ENCODE peak calls at places on chromosome 19, in seven cellular contexts. One of them, this sample, is unnamed.

GRCh38 chr19:10604460-10604980 is 17.4 kb upstream of the AP1M2 start:
- DNase-seq in GM23338: no peak
- DNase-seq in endothelial cell of umbilical vein: peak
- DNase-seq in naive thymus-derived CD4-positive, alpha-beta T cell: no peak
- DNase-seq in lower lobe of right lung: peak
- DNase-seq in endodermal cell: no peak
- DNase-seq in heart left ventricle: peak
- DNase-seq in this sample: no peak

GRCh38 chr19:3658004-3658822 is 31.6 kb upstream of the CACTIN start:
- DNase-seq in naive thymus-derived CD4-positive, alpha-beta T cell: no peak
- DNase-seq in heart left ventricle: peak
- DNase-seq in GM23338: no peak
- DNase-seq in endothelial cell of umbilical vein: no peak
- DNase-seq in endodermal cell: no peak
- DNase-seq in lower lobe of right lung: no peak
- DNase-seq in this sample: no peak

GRCh38 chr19:34118879-34119748 is 53.2 kb upstream of the LSM14A start:
- DNase-seq in naive thymus-derived CD4-positive, alpha-beta T cell: peak
- DNase-seq in GM23338: no peak
- DNase-seq in endodermal cell: no peak
- DNase-seq in endothelial cell of umbilical vein: no peak
- DNase-seq in lower lobe of right lung: no peak
- DNase-seq in heart left ventricle: no peak
- DNase-seq in this sample: no peak

GRCh38 chr19:49421039-49421877 is 2.0 kb downstream of the PTH2 start:
- DNase-seq in heart left ventricle: peak
- DNase-seq in lower lobe of right lung: peak
- DNase-seq in endodermal cell: peak
- DNase-seq in GM23338: peak
- DNase-seq in naive thymus-derived CD4-positive, alpha-beta T cell: no peak
- DNase-seq in endothelial cell of umbilical vein: peak
- DNase-seq in this sample: peak

GRCh38 chr19:10508707-10509106 is 5.6 kb upstream of the KEAP1 start:
- DNase-seq in endothelial cell of umbilical vein: no peak
- DNase-seq in endodermal cell: no peak
- DNase-seq in lower lobe of right lung: no peak
- DNase-seq in naive thymus-derived CD4-positive, alpha-beta T cell: no peak
- DNase-seq in GM23338: no peak
- DNase-seq in heart left ventricle: no peak
- DNase-seq in this sample: no peak

GRCh38 chr19:28319208-28319607 is 893.7 kb downstream of the UQCRFS1 start:
- DNase-seq in endothelial cell of umbilical vein: no peak
- DNase-seq in naive thymus-derived CD4-positive, alpha-beta T cell: no peak
- DNase-seq in heart left ventricle: no peak
- DNase-seq in endodermal cell: no peak
- DNase-seq in lower lobe of right lung: no peak
- DNase-seq in GM23338: no peak
- DNase-seq in this sample: no peak

GRCh38 chr19:53511933-53512374 is 26.0 kb upstream of the ZNF331 start:
- DNase-seq in endothelial cell of umbilical vein: peak
- DNase-seq in heart left ventricle: peak
- DNase-seq in GM23338: peak
- DNase-seq in endodermal cell: peak
- DNase-seq in lower lobe of right lung: peak
- DNase-seq in naive thymus-derived CD4-positive, alpha-beta T cell: peak
- DNase-seq in this sample: no peak

GRCh38 chr19:43524922-43525835 is 1.8 kb downstream of the ETHE1 start:
- DNase-seq in endothelial cell of umbilical vein: peak
- DNase-seq in naive thymus-derived CD4-positive, alpha-beta T cell: peak
- DNase-seq in heart left ventricle: peak
- DNase-seq in endodermal cell: peak
- DNase-seq in lower lobe of right lung: peak
- DNase-seq in GM23338: peak
- DNase-seq in this sample: peak

GRCh38 chr19:41352609-41353465 is 885 bp downstream of the TGFB1 start:
- DNase-seq in naive thymus-derived CD4-positive, alpha-beta T cell: peak
- DNase-seq in endothelial cell of umbilical vein: peak
- DNase-seq in lower lobe of right lung: peak
- DNase-seq in GM23338: peak
- DNase-seq in endodermal cell: peak
- DNase-seq in heart left ventricle: peak
- DNase-seq in this sample: peak

DNA sequence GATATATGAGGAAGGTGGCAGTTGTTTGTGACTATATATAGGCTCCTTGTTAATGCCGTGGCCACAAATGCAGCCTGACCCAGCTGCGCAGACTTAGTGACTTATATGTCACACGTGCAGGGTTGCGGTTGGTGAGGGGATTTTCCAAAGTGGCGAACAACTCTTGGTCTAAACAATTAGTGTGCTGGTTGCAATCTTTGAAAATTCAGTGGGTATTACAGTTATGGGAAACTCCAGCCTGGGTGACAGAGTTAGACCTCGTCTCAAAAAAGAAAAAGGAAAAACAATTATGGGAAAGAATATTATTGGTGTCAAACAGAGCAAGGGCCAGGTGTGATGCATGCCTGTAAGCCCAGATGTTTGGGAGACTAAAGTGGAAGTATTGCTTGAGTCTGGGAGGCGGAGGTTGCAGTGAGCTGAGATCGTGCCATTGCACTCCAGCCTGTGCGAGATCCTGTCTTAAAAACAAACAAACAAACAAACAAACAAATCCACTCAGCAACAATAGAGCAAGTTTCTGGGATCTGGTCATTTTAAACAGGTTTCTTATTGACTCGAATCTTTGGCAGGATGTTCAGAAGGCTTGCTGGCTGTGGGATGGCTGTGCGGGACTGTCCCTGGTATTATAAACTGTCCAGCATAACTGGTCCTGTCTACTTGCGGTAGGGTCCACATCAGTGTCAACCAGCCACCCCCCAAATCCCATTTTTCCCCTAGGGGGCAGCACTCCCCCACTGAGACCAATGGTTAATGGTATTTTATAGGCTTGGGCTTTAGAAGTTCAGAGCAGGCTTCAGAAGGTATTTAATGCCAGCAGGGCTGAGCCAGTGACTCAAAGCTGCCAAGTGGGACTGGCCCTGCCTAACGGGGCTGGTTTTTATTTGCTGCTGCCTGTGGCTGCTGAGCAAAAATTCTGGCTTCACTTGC is 15.4 kb downstream of the RELB start:
- DNase-seq in lower lobe of right lung: no peak
- DNase-seq in naive thymus-derived CD4-positive, alpha-beta T cell: peak
- DNase-seq in heart left ventricle: peak
- DNase-seq in GM23338: peak
- DNase-seq in endodermal cell: peak
- DNase-seq in endothelial cell of umbilical vein: peak
- DNase-seq in this sample: peak
- H3K27ac ChIP-seq in lower lobe of right lung: no peak
- H3K27ac ChIP-seq in naive thymus-derived CD4-positive, alpha-beta T cell: peak
- H3K27ac ChIP-seq in heart left ventricle: no peak
- H3K27ac ChIP-seq in GM23338: no peak
- H3K27ac ChIP-seq in endodermal cell: no peak
- H3K27ac ChIP-seq in endothelial cell of umbilical vein: no peak
- H3K27ac ChIP-seq in this sample: peak

DNA sequence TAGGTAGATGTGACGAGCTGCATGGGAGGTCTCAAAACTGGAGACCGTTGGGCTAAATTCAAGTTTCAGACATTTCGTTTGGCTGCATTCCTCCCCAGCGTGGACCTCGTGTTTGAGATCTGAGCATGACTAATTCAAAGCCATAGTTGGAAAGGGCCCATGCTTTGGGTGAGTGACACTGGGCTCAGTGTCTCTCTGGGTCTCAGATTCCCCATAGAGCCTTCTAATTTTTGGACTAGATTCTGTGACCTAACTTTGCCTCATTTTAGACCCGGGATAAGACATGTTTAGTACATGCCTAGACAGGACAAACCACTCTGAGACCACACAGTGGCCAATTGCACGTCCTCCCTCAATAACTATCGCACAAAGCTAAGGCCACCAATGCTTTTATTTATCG is 16.6 kb downstream of the CKM start:
- DNase-seq in naive thymus-derived CD4-positive, alpha-beta T cell: no peak
- DNase-seq in GM23338: no peak
- DNase-seq in endothelial cell of umbilical vein: no peak
- DNase-seq in lower lobe of right lung: no peak
- DNase-seq in heart left ventricle: no peak
- DNase-seq in endodermal cell: no peak
- DNase-seq in this sample: no peak
- H3K27ac ChIP-seq in naive thymus-derived CD4-positive, alpha-beta T cell: no peak
- H3K27ac ChIP-seq in GM23338: no peak
- H3K27ac ChIP-seq in endothelial cell of umbilical vein: no peak
- H3K27ac ChIP-seq in lower lobe of right lung: no peak
- H3K27ac ChIP-seq in heart left ventricle: no peak
- H3K27ac ChIP-seq in endodermal cell: no peak
- H3K27ac ChIP-seq in this sample: no peak

GRCh38 chr19:37078717-37079032 is 442 bp downstream of the ZNF420 start:
- DNase-seq in endodermal cell: no peak
- DNase-seq in endothelial cell of umbilical vein: no peak
- DNase-seq in lower lobe of right lung: no peak
- DNase-seq in naive thymus-derived CD4-positive, alpha-beta T cell: no peak
- DNase-seq in heart left ventricle: no peak
- DNase-seq in GM23338: no peak
- DNase-seq in this sample: no peak
- H3K27ac ChIP-seq in endodermal cell: no peak
- H3K27ac ChIP-seq in endothelial cell of umbilical vein: peak
- H3K27ac ChIP-seq in lower lobe of right lung: peak
- H3K27ac ChIP-seq in naive thymus-derived CD4-positive, alpha-beta T cell: peak
- H3K27ac ChIP-seq in heart left ventricle: peak
- H3K27ac ChIP-seq in GM23338: no peak
- H3K27ac ChIP-seq in this sample: peak

GRCh38 chr19:4704317-4704673 is 19.3 kb downstream of the DPP9 start:
- DNase-seq in GM23338: no peak
- DNase-seq in lower lobe of right lung: peak
- DNase-seq in naive thymus-derived CD4-positive, alpha-beta T cell: no peak
- DNase-seq in endodermal cell: no peak
- DNase-seq in heart left ventricle: peak
- DNase-seq in endothelial cell of umbilical vein: no peak
- DNase-seq in this sample: no peak

GRCh38 chr19:4702764-4703163 is 20.9 kb downstream of the DPP9 start:
- DNase-seq in GM23338: no peak
- DNase-seq in naive thymus-derived CD4-positive, alpha-beta T cell: no peak
- DNase-seq in heart left ventricle: peak
- DNase-seq in endothelial cell of umbilical vein: no peak
- DNase-seq in endodermal cell: no peak
- DNase-seq in lower lobe of right lung: no peak
- DNase-seq in this sample: no peak

GRCh38 chr19:4705413-4706131 is 18.1 kb downstream of the DPP9 start:
- DNase-seq in lower lobe of right lung: no peak
- DNase-seq in heart left ventricle: peak
- DNase-seq in naive thymus-derived CD4-positive, alpha-beta T cell: no peak
- DNase-seq in endodermal cell: no peak
- DNase-seq in GM23338: no peak
- DNase-seq in endothelial cell of umbilical vein: no peak
- DNase-seq in this sample: no peak

GRCh38 chr19:4701557-4701956 is 22.1 kb downstream of the DPP9 start:
- DNase-seq in heart left ventricle: no peak
- DNase-seq in lower lobe of right lung: no peak
- DNase-seq in endodermal cell: no peak
- DNase-seq in endothelial cell of umbilical vein: no peak
- DNase-seq in GM23338: no peak
- DNase-seq in naive thymus-derived CD4-positive, alpha-beta T cell: no peak
- DNase-seq in this sample: no peak

DNA sequence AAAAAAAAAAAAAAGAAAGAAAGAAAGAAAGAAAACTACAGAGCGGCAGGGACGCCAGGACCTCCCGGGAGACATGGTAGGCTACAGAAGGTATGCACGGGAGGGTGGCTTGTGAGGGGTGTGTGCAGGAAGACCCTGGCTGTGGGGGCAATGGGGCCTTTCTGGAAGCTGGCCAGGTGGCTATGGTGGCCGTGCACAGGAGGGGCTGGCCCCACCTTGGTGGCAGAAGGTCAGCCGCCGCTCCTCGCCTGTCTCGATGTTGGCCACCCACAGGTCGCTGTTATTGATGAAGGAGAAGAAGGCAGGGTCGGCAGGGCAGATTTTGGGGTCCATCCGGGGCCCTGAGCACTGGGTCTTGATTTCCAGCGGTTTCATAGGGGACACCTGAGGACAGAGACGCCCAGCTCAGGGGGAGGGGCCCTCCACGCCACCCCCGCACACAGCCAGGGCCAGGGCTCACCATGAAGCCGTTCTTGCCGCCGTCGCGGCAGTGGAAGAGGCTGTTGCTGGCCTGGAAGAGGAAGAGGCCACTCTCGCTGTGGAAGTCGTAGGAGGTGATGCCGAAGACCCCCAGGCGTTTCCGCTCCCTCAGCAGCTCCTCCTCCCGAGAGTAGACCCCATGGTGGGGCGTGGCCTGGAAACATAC is 19.8 kb downstream of the DPP9 start:
- DNase-seq in endodermal cell: no peak
- DNase-seq in endothelial cell of umbilical vein: no peak
- DNase-seq in lower lobe of right lung: no peak
- DNase-seq in GM23338: no peak
- DNase-seq in naive thymus-derived CD4-positive, alpha-beta T cell: no peak
- DNase-seq in heart left ventricle: peak
- DNase-seq in this sample: no peak
- H3K27ac ChIP-seq in endodermal cell: no peak
- H3K27ac ChIP-seq in endothelial cell of umbilical vein: no peak
- H3K27ac ChIP-seq in lower lobe of right lung: peak
- H3K27ac ChIP-seq in GM23338: no peak
- H3K27ac ChIP-seq in naive thymus-derived CD4-positive, alpha-beta T cell: no peak
- H3K27ac ChIP-seq in heart left ventricle: peak
- H3K27ac ChIP-seq in this sample: no peak

GRCh38 chr19:6767357-6768235 is at the start of gene SH2D3A:
- DNase-seq in naive thymus-derived CD4-positive, alpha-beta T cell: peak
- DNase-seq in endodermal cell: peak
- DNase-seq in lower lobe of right lung: peak
- DNase-seq in heart left ventricle: peak
- DNase-seq in GM23338: peak
- DNase-seq in endothelial cell of umbilical vein: peak
- DNase-seq in this sample: peak

GRCh38 chr19:6767081-6767356 is 216 bp downstream of the SH2D3A start:
- DNase-seq in endodermal cell: no peak
- DNase-seq in heart left ventricle: no peak
- DNase-seq in endothelial cell of umbilical vein: no peak
- DNase-seq in lower lobe of right lung: no peak
- DNase-seq in naive thymus-derived CD4-positive, alpha-beta T cell: peak
- DNase-seq in GM23338: peak
- DNase-seq in this sample: no peak

GRCh38 chr19:6769006-6769637 is 1.9 kb upstream of the SH2D3A start:
- DNase-seq in endothelial cell of umbilical vein: no peak
- DNase-seq in endodermal cell: peak
- DNase-seq in naive thymus-derived CD4-positive, alpha-beta T cell: no peak
- DNase-seq in heart left ventricle: no peak
- DNase-seq in GM23338: peak
- DNase-seq in lower lobe of right lung: no peak
- DNase-seq in this sample: no peak

GRCh38 chr19:6766357-6767080 is 716 bp downstream of the SH2D3A start:
- DNase-seq in endothelial cell of umbilical vein: no peak
- DNase-seq in endodermal cell: peak
- DNase-seq in naive thymus-derived CD4-positive, alpha-beta T cell: no peak
- DNase-seq in GM23338: no peak
- DNase-seq in heart left ventricle: no peak
- DNase-seq in lower lobe of right lung: peak
- DNase-seq in this sample: no peak

GRCh38 chr19:6768236-6768785 is 1.1 kb upstream of the SH2D3A start:
- DNase-seq in endodermal cell: no peak
- DNase-seq in heart left ventricle: no peak
- DNase-seq in naive thymus-derived CD4-positive, alpha-beta T cell: peak
- DNase-seq in endothelial cell of umbilical vein: no peak
- DNase-seq in GM23338: no peak
- DNase-seq in lower lobe of right lung: no peak
- DNase-seq in this sample: no peak
- H3K27ac ChIP-seq in endodermal cell: no peak
- H3K27ac ChIP-seq in heart left ventricle: no peak
- H3K27ac ChIP-seq in naive thymus-derived CD4-positive, alpha-beta T cell: peak
- H3K27ac ChIP-seq in endothelial cell of umbilical vein: no peak
- H3K27ac ChIP-seq in GM23338: no peak
- H3K27ac ChIP-seq in lower lobe of right lung: peak
- H3K27ac ChIP-seq in this sample: no peak